ENCODE peak calls at places on chromosome 7, in six cellular contexts. P is adipocyte, H is sigmoid colon, L is endothelial cell, J is LoVo, A is colonic mucosa. V is an unnamed sample.

GRCh38 chr7:45155357-45155900 is 2.2 kb upstream of the RAMP3 start:
- DNase-seq in P (no peak), H (peak; percentile 55), L (no peak), J (no peak), A (no peak), V (no peak)

GRCh38 chr7:17638727-17639126 is 301.6 kb downstream of the SNX13 start:
- DNase-seq in P (no peak), H (no peak), L (no peak), J (no peak), A (no peak), V (no peak)

GRCh38 chr7:36723951-36724664 is at the start of gene AOAH:
- DNase-seq in P (no peak), H (peak; percentile 74), L (no peak), J (no peak), A (peak; percentile 45), V (no peak)

GRCh38 chr7:43362652-43363428 is 220.1 kb upstream of the STK17A start:
- DNase-seq in P (peak; percentile 57), H (no peak), L (peak; percentile 30), J (peak; percentile 18), A (no peak), V (no peak)

GRCh38 chr7:14639801-14640200 is 262.8 kb downstream of the DGKB start:
- DNase-seq in P (no peak), H (no peak), L (no peak), J (no peak), A (no peak), V (no peak)

GRCh38 chr7:131015131-131015954 is 281.3 kb upstream of the KLF14 start:
- DNase-seq in P (peak; percentile 22), H (no peak), L (no peak), J (peak; percentile 81), A (no peak), V (no peak)

GRCh38 chr7:13077466-13077865 is 390.0 kb downstream of the ARL4A start:
- DNase-seq in P (peak; percentile 23), H (no peak), L (no peak), J (no peak), A (no peak), V (no peak)

GRCh38 chr7:99631311-99632109 is 14.8 kb downstream of the ZSCAN25 start:
- DNase-seq in P (no peak), H (no peak), L (no peak), J (peak; percentile 28), A (no peak), V (no peak)

GRCh38 chr7:138338361-138338760 is 121.7 kb upstream of the TRIM24 start:
- DNase-seq in P (no peak), H (peak; percentile 65), L (no peak), J (no peak), A (peak; percentile 40), V (peak; percentile 60)

GRCh38 chr7:945556-946255 is 8.8 kb downstream of the ADAP1 start:
- DNase-seq in P (no peak), H (peak; percentile 60), L (no peak), J (peak; percentile 97), A (peak; percentile 97), V (no peak)

GRCh38 chr7:114865564-114865963 is 56.3 kb upstream of the MDFIC start:
- DNase-seq in P (peak; percentile 76), H (no peak), L (peak; percentile 59), J (peak; percentile 52), A (peak; percentile 46), V (peak; percentile 30)

GRCh38 chr7:129741743-129742213 is 130.3 kb downstream of the NRF1 start:
- DNase-seq in P (no peak), H (no peak), L (no peak), J (no peak), A (no peak), V (no peak)

GRCh38 chr7:3043544-3044395 is at the start of gene CARD11:
- DNase-seq in P (no peak), H (no peak), L (no peak), J (no peak), A (peak; percentile 22), V (no peak)

GRCh38 chr7:37971491-37971890 is 51.1 kb downstream of the EPDR1 start:
- DNase-seq in P (no peak), H (no peak), L (no peak), J (no peak), A (no peak), V (no peak)

GRCh38 chr7:75943864-75944263 is 28.9 kb downstream of the POR start:
- DNase-seq in P (no peak), H (no peak), L (no peak), J (peak; percentile 83), A (peak; percentile 46), V (no peak)

GRCh38 chr7:47456210-47456955 is 125.5 kb downstream of the TNS3 start:
- DNase-seq in P (no peak), H (no peak), L (no peak), J (no peak), A (no peak), V (no peak)

GRCh38 chr7:79377097-79377496 is 76.4 kb downstream of the MAGI2 start:
- DNase-seq in P (peak; percentile 31), H (no peak), L (no peak), J (no peak), A (no peak), V (no peak)

GRCh38 chr7:76063525-76063924 is 15.6 kb downstream of the MDH2 start:
- DNase-seq in P (no peak), H (no peak), L (no peak), J (peak; percentile 61), A (peak; percentile 81), V (no peak)

GRCh38 chr7:158024351-158024715 is 563.3 kb downstream of the PTPRN2 start:
- DNase-seq in P (no peak), H (peak; percentile 55), L (no peak), J (no peak), A (no peak), V (no peak)

V was measured in uterus.